ENCODE peak calls at places on chromosomes 2 and 18, in ten cellular contexts. One of them, this sample, is unnamed.

GRCh38 chr18:30106356-30106755 is 936.2 kb downstream of the DSC3 start:
- DNase-seq in left ventricle myocardium inferior: no peak
- DNase-seq in GM10248: no peak
- DNase-seq in GM23248: peak; percentile 21
- DNase-seq in PC-3: peak; percentile 96
- DNase-seq in cardiac fibroblast: no peak
- DNase-seq in KBM-7: no peak
- DNase-seq in KG1: no peak
- DNase-seq in RPMI8226: no peak
- DNase-seq in AG04450: no peak
- DNase-seq in this sample: peak; percentile 9

GRCh38 chr2:110959233-110959632 is 161.5 kb upstream of the BCL2L11 start:
- DNase-seq in left ventricle myocardium inferior: no peak
- DNase-seq in GM10248: no peak
- DNase-seq in GM23248: no peak
- DNase-seq in PC-3: no peak
- DNase-seq in cardiac fibroblast: no peak
- DNase-seq in KBM-7: no peak
- DNase-seq in KG1: no peak
- DNase-seq in RPMI8226: no peak
- DNase-seq in AG04450: no peak
- DNase-seq in this sample: no peak

GRCh38 chr2:219689676-219690628 is 62.5 kb downstream of the SLC4A3 start:
- DNase-seq in left ventricle myocardium inferior: no peak
- DNase-seq in GM10248: peak; percentile 70
- DNase-seq in GM23248: peak; percentile 70
- DNase-seq in PC-3: peak; percentile 79
- DNase-seq in cardiac fibroblast: peak; percentile 84
- DNase-seq in KBM-7: peak; percentile 85
- DNase-seq in KG1: no peak
- DNase-seq in RPMI8226: peak; percentile 50
- DNase-seq in AG04450: no peak
- DNase-seq in this sample: peak; percentile 75

GRCh38 chr2:203579730-203580129 is 44.6 kb upstream of the RAPH1 start:
- DNase-seq in left ventricle myocardium inferior: no peak
- DNase-seq in GM10248: no peak
- DNase-seq in GM23248: no peak
- DNase-seq in PC-3: peak; percentile 13
- DNase-seq in cardiac fibroblast: no peak
- DNase-seq in KBM-7: no peak
- DNase-seq in KG1: no peak
- DNase-seq in RPMI8226: no peak
- DNase-seq in AG04450: no peak
- DNase-seq in this sample: no peak

GRCh38 chr2:11024010-11024615 is 112.4 kb downstream of the KCNF1 start:
- DNase-seq in left ventricle myocardium inferior: no peak
- DNase-seq in GM10248: no peak
- DNase-seq in GM23248: peak; percentile 26
- DNase-seq in PC-3: no peak
- DNase-seq in cardiac fibroblast: no peak
- DNase-seq in KBM-7: no peak
- DNase-seq in KG1: no peak
- DNase-seq in RPMI8226: no peak
- DNase-seq in AG04450: no peak
- DNase-seq in this sample: no peak

GRCh38 chr18:2497797-2498196 is 73.5 kb downstream of the METTL4 start:
- DNase-seq in left ventricle myocardium inferior: no peak
- DNase-seq in GM10248: no peak
- DNase-seq in GM23248: no peak
- DNase-seq in PC-3: no peak
- DNase-seq in cardiac fibroblast: no peak
- DNase-seq in KBM-7: no peak
- DNase-seq in KG1: no peak
- DNase-seq in RPMI8226: no peak
- DNase-seq in AG04450: no peak
- DNase-seq in this sample: no peak

GRCh38 chr18:76720683-76721082 is 101.7 kb upstream of the ZNF236 start:
- DNase-seq in left ventricle myocardium inferior: no peak
- DNase-seq in GM10248: no peak
- DNase-seq in GM23248: peak; percentile 29
- DNase-seq in PC-3: no peak
- DNase-seq in cardiac fibroblast: peak; percentile 25
- DNase-seq in KBM-7: no peak
- DNase-seq in KG1: no peak
- DNase-seq in RPMI8226: no peak
- DNase-seq in AG04450: no peak
- DNase-seq in this sample: no peak

GRCh38 chr2:20880221-20880771 is 57.4 kb upstream of the LDAH start:
- DNase-seq in left ventricle myocardium inferior: no peak
- DNase-seq in GM10248: no peak
- DNase-seq in GM23248: no peak
- DNase-seq in PC-3: peak; percentile 4
- DNase-seq in cardiac fibroblast: no peak
- DNase-seq in KBM-7: no peak
- DNase-seq in KG1: no peak
- DNase-seq in RPMI8226: no peak
- DNase-seq in AG04450: no peak
- DNase-seq in this sample: no peak

GRCh38 chr18:31091350-31091749 is 10.9 kb downstream of the DSC2 start:
- DNase-seq in left ventricle myocardium inferior: no peak
- DNase-seq in GM10248: no peak
- DNase-seq in GM23248: no peak
- DNase-seq in PC-3: no peak
- DNase-seq in cardiac fibroblast: no peak
- DNase-seq in KBM-7: no peak
- DNase-seq in KG1: no peak
- DNase-seq in RPMI8226: no peak
- DNase-seq in AG04450: no peak
- DNase-seq in this sample: no peak

GRCh38 chr2:100548771-100549170 is 14.0 kb upstream of the PDCL3 start:
- DNase-seq in left ventricle myocardium inferior: no peak
- DNase-seq in GM10248: no peak
- DNase-seq in GM23248: no peak
- DNase-seq in PC-3: no peak
- DNase-seq in cardiac fibroblast: no peak
- DNase-seq in KBM-7: no peak
- DNase-seq in KG1: no peak
- DNase-seq in RPMI8226: no peak
- DNase-seq in AG04450: no peak
- DNase-seq in this sample: no peak

GRCh38 chr18:3525870-3526420 is 76.0 kb downstream of the TGIF1 start:
- DNase-seq in left ventricle myocardium inferior: no peak
- DNase-seq in GM10248: peak; percentile 59
- DNase-seq in GM23248: no peak
- DNase-seq in PC-3: no peak
- DNase-seq in cardiac fibroblast: no peak
- DNase-seq in KBM-7: peak; percentile 96
- DNase-seq in KG1: peak; percentile 81
- DNase-seq in RPMI8226: peak; percentile 89
- DNase-seq in AG04450: no peak
- DNase-seq in this sample: peak; percentile 34

GRCh38 chr2:111196435-111196834 is 75.7 kb downstream of the BCL2L11 start:
- DNase-seq in left ventricle myocardium inferior: no peak
- DNase-seq in GM10248: no peak
- DNase-seq in GM23248: no peak
- DNase-seq in PC-3: no peak
- DNase-seq in cardiac fibroblast: no peak
- DNase-seq in KBM-7: no peak
- DNase-seq in KG1: no peak
- DNase-seq in RPMI8226: no peak
- DNase-seq in AG04450: no peak
- DNase-seq in this sample: no peak

GRCh38 chr2:238655131-238655860 is 192.6 kb upstream of the TWIST2 start:
- DNase-seq in left ventricle myocardium inferior: no peak
- DNase-seq in GM10248: no peak
- DNase-seq in GM23248: peak; percentile 37
- DNase-seq in PC-3: no peak
- DNase-seq in cardiac fibroblast: no peak
- DNase-seq in KBM-7: no peak
- DNase-seq in KG1: no peak
- DNase-seq in RPMI8226: no peak
- DNase-seq in AG04450: no peak
- DNase-seq in this sample: no peak

GRCh38 chr18:45652703-45653490 is 37.6 kb downstream of the SLC14A2 start:
- DNase-seq in left ventricle myocardium inferior: no peak
- DNase-seq in GM10248: no peak
- DNase-seq in GM23248: peak; percentile 40
- DNase-seq in PC-3: peak; percentile 42
- DNase-seq in cardiac fibroblast: peak; percentile 48
- DNase-seq in KBM-7: no peak
- DNase-seq in KG1: no peak
- DNase-seq in RPMI8226: no peak
- DNase-seq in AG04450: no peak
- DNase-seq in this sample: peak; percentile 20

GRCh38 chr2:97699765-97700444 is 13.5 kb upstream of the ZAP70 start:
- DNase-seq in left ventricle myocardium inferior: peak; percentile 46
- DNase-seq in GM10248: peak; percentile 61
- DNase-seq in GM23248: peak; percentile 78
- DNase-seq in PC-3: peak; percentile 74
- DNase-seq in cardiac fibroblast: peak; percentile 78
- DNase-seq in KBM-7: peak; percentile 87
- DNase-seq in KG1: no peak
- DNase-seq in RPMI8226: peak; percentile 73
- DNase-seq in AG04450: peak; percentile 23
- DNase-seq in this sample: peak; percentile 50

GRCh38 chr2:136796339-136796738 is 31.0 kb downstream of the THSD7B start:
- DNase-seq in left ventricle myocardium inferior: no peak
- DNase-seq in GM10248: no peak
- DNase-seq in GM23248: no peak
- DNase-seq in PC-3: no peak
- DNase-seq in cardiac fibroblast: no peak
- DNase-seq in KBM-7: no peak
- DNase-seq in KG1: no peak
- DNase-seq in RPMI8226: no peak
- DNase-seq in AG04450: no peak
- DNase-seq in this sample: no peak

GRCh38 chr18:43760010-43760409 is 482.7 kb upstream of the SYT4 start:
- DNase-seq in left ventricle myocardium inferior: no peak
- DNase-seq in GM10248: no peak
- DNase-seq in GM23248: no peak
- DNase-seq in PC-3: no peak
- DNase-seq in cardiac fibroblast: no peak
- DNase-seq in KBM-7: no peak
- DNase-seq in KG1: no peak
- DNase-seq in RPMI8226: no peak
- DNase-seq in AG04450: no peak
- DNase-seq in this sample: no peak

GRCh38 chr2:218329826-218330651 is 26.6 kb upstream of the CATIP start:
- DNase-seq in left ventricle myocardium inferior: no peak
- DNase-seq in GM10248: peak; percentile 68
- DNase-seq in GM23248: no peak
- DNase-seq in PC-3: no peak
- DNase-seq in cardiac fibroblast: no peak
- DNase-seq in KBM-7: no peak
- DNase-seq in KG1: no peak
- DNase-seq in RPMI8226: no peak
- DNase-seq in AG04450: no peak
- DNase-seq in this sample: no peak

GRCh38 chr2:164061129-164061746 is 325.4 kb upstream of the FIGN start:
- DNase-seq in left ventricle myocardium inferior: no peak
- DNase-seq in GM10248: peak; percentile 22
- DNase-seq in GM23248: peak; percentile 47
- DNase-seq in PC-3: peak; percentile 69
- DNase-seq in cardiac fibroblast: peak; percentile 62
- DNase-seq in KBM-7: peak; percentile 67
- DNase-seq in KG1: peak; percentile 10
- DNase-seq in RPMI8226: peak; percentile 34
- DNase-seq in AG04450: no peak
- DNase-seq in this sample: peak; percentile 34

GRCh38 chr2:42567806-42568429 is 514 bp upstream of the MTA3 start:
- DNase-seq in left ventricle myocardium inferior: no peak
- DNase-seq in GM10248: peak; percentile 72
- DNase-seq in GM23248: peak; percentile 25
- DNase-seq in PC-3: no peak
- DNase-seq in cardiac fibroblast: no peak
- DNase-seq in KBM-7: no peak
- DNase-seq in KG1: no peak
- DNase-seq in RPMI8226: no peak
- DNase-seq in AG04450: no peak
- DNase-seq in this sample: peak; percentile 42

GRCh38 chr2:96816836-96817702 is 1.0 kb downstream of the CNNM3 start:
- DNase-seq in left ventricle myocardium inferior: no peak
- DNase-seq in GM10248: no peak
- DNase-seq in GM23248: peak; percentile 82
- DNase-seq in PC-3: peak; percentile 22
- DNase-seq in cardiac fibroblast: peak; percentile 39
- DNase-seq in KBM-7: peak; percentile 30
- DNase-seq in KG1: no peak
- DNase-seq in RPMI8226: peak; percentile 26
- DNase-seq in AG04450: no peak
- DNase-seq in this sample: peak; percentile 24

GRCh38 chr2:102736607-102737409 is 25.0 kb upstream of the TMEM182 start:
- DNase-seq in left ventricle myocardium inferior: peak; percentile 83
- DNase-seq in GM10248: peak; percentile 94
- DNase-seq in GM23248: peak; percentile 81
- DNase-seq in PC-3: peak; percentile 67
- DNase-seq in cardiac fibroblast: peak; percentile 57
- DNase-seq in KBM-7: peak; percentile 85
- DNase-seq in KG1: peak; percentile 75
- DNase-seq in RPMI8226: peak; percentile 86
- DNase-seq in AG04450: no peak
- DNase-seq in this sample: peak; percentile 61

GRCh38 chr2:166042768-166043390 is 84.9 kb downstream of the SCN1A start:
- DNase-seq in left ventricle myocardium inferior: no peak
- DNase-seq in GM10248: no peak
- DNase-seq in GM23248: peak; percentile 56
- DNase-seq in PC-3: peak; percentile 41
- DNase-seq in cardiac fibroblast: peak; percentile 76
- DNase-seq in KBM-7: no peak
- DNase-seq in KG1: no peak
- DNase-seq in RPMI8226: no peak
- DNase-seq in AG04450: no peak
- DNase-seq in this sample: no peak

GRCh38 chr2:130834091-130834922 is 2.4 kb upstream of the ARHGEF4 start:
- DNase-seq in left ventricle myocardium inferior: no peak
- DNase-seq in GM10248: no peak
- DNase-seq in GM23248: peak; percentile 10
- DNase-seq in PC-3: peak; percentile 28
- DNase-seq in cardiac fibroblast: peak; percentile 31
- DNase-seq in KBM-7: no peak
- DNase-seq in KG1: no peak
- DNase-seq in RPMI8226: no peak
- DNase-seq in AG04450: no peak
- DNase-seq in this sample: peak; percentile 35

GRCh38 chr2:235087812-235088607 is 136.2 kb downstream of the SH3BP4 start:
- DNase-seq in left ventricle myocardium inferior: peak; percentile 61
- DNase-seq in GM10248: no peak
- DNase-seq in GM23248: no peak
- DNase-seq in PC-3: no peak
- DNase-seq in cardiac fibroblast: peak; percentile 32
- DNase-seq in KBM-7: no peak
- DNase-seq in KG1: no peak
- DNase-seq in RPMI8226: no peak
- DNase-seq in AG04450: no peak
- DNase-seq in this sample: no peak

GRCh38 chr2:177172034-177172880 is 40.3 kb upstream of the HNRNPA3 start:
- DNase-seq in left ventricle myocardium inferior: no peak
- DNase-seq in GM10248: no peak
- DNase-seq in GM23248: peak; percentile 81
- DNase-seq in PC-3: peak; percentile 94
- DNase-seq in cardiac fibroblast: peak; percentile 87
- DNase-seq in KBM-7: no peak
- DNase-seq in KG1: no peak
- DNase-seq in RPMI8226: no peak
- DNase-seq in AG04450: peak; percentile 33
- DNase-seq in this sample: peak; percentile 77

GRCh38 chr2:160790738-160791137 is 297.1 kb upstream of the RBMS1 start:
- DNase-seq in left ventricle myocardium inferior: no peak
- DNase-seq in GM10248: no peak
- DNase-seq in GM23248: no peak
- DNase-seq in PC-3: no peak
- DNase-seq in cardiac fibroblast: no peak
- DNase-seq in KBM-7: no peak
- DNase-seq in KG1: no peak
- DNase-seq in RPMI8226: no peak
- DNase-seq in AG04450: no peak
- DNase-seq in this sample: no peak

GRCh38 chr2:16588565-16588964 is 77.1 kb downstream of the CYRIA start:
- DNase-seq in left ventricle myocardium inferior: no peak
- DNase-seq in GM10248: no peak
- DNase-seq in GM23248: no peak
- DNase-seq in PC-3: no peak
- DNase-seq in cardiac fibroblast: peak; percentile 22
- DNase-seq in KBM-7: no peak
- DNase-seq in KG1: no peak
- DNase-seq in RPMI8226: no peak
- DNase-seq in AG04450: no peak
- DNase-seq in this sample: no peak

This sample was measured in astrocyte of the spinal cord.